ENCODE peak calls at places on chromosomes 7 and 10, in nine cellular contexts. I is Right ventricle myocardium superior, U is erythroblast, C is upper lobe of right lung, M is BJ, N is NCI-H524 treated with DMSO at 0.1 percent for 48 hours, A is ACHN, T is AG09309, K is lower leg skin. R is an unnamed sample.
A peak's percentile ranks its signal among the peaks of the same experiment; 100 is the strongest.

GRCh38 chr10:11424456-11425287 is 186.8 kb downstream of the USP6NL start:
- DNase-seq in I (peak; percentile 57), U (peak; percentile 36), C (peak; percentile 76), M (no peak), N (no peak), A (peak; percentile 46), T (peak; percentile 17), K (no peak), R (peak; percentile 81)

GRCh38 chr10:128077155-128077875 is 48.9 kb downstream of the MKI67 start:
- DNase-seq in I (no peak), U (no peak), C (peak; percentile 51), M (no peak), N (no peak), A (no peak), T (no peak), K (no peak), R (no peak)

GRCh38 chr10:22992075-22992474 is 64.2 kb downstream of the ARMC3 start:
- DNase-seq in I (no peak), U (no peak), C (no peak), M (no peak), N (no peak), A (no peak), T (no peak), K (no peak), R (no peak)

GRCh38 chr10:132503581-132504421 is 33.8 kb upstream of the INPP5A start:
- DNase-seq in I (peak; percentile 30), U (no peak), C (peak; percentile 53), M (no peak), N (no peak), A (no peak), T (no peak), K (no peak), R (peak; percentile 55)

GRCh38 chr7:117908031-117908795 is 35.0 kb upstream of the CTTNBP2 start:
- DNase-seq in I (no peak), U (no peak), C (no peak), M (no peak), N (no peak), A (no peak), T (no peak), K (no peak), R (no peak)

GRCh38 chr10:68665841-68666240 is 55.2 kb upstream of the CCAR1 start:
- DNase-seq in I (no peak), U (no peak), C (no peak), M (peak; percentile 50), N (no peak), A (peak; percentile 45), T (peak; percentile 55), K (no peak), R (no peak)

GRCh38 chr10:122089343-122090015 is 100.5 kb downstream of the TACC2 start:
- DNase-seq in I (no peak), U (no peak), C (no peak), M (no peak), N (no peak), A (peak; percentile 51), T (no peak), K (no peak), R (no peak)

GRCh38 chr10:79407811-79408795 is 37.3 kb downstream of the ZCCHC24 start:
- DNase-seq in I (peak; percentile 62), U (no peak), C (no peak), M (no peak), N (no peak), A (no peak), T (no peak), K (no peak), R (peak; percentile 69)

GRCh38 chr10:63608511-63608910 is 87.3 kb downstream of the REEP3 start:
- DNase-seq in I (no peak), U (no peak), C (no peak), M (no peak), N (no peak), A (no peak), T (no peak), K (no peak), R (no peak)

GRCh38 chr10:124993345-124993708 is 51.4 kb downstream of the ZRANB1 start:
- DNase-seq in I (no peak), U (no peak), C (no peak), M (no peak), N (no peak), A (no peak), T (no peak), K (no peak), R (no peak)

GRCh38 chr7:94374231-94374630 is 20.5 kb upstream of the COL1A2 start:
- DNase-seq in I (peak; percentile 87), U (no peak), C (peak; percentile 66), M (peak; percentile 83), N (no peak), A (no peak), T (peak; percentile 90), K (peak; percentile 62), R (peak; percentile 92)

GRCh38 chr10:45219416-45219815 is 96.0 kb downstream of the OR13A1 start:
- DNase-seq in I (no peak), U (no peak), C (no peak), M (no peak), N (no peak), A (no peak), T (no peak), K (no peak), R (no peak)

GRCh38 chr7:131076032-131076431 is 251.6 kb upstream of the MKLN1 start:
- DNase-seq in I (no peak), U (no peak), C (no peak), M (no peak), N (no peak), A (no peak), T (no peak), K (no peak), R (no peak)

GRCh38 chr10:44413416-44413815 is 28.5 kb upstream of the CXCL12 start:
- DNase-seq in I (no peak), U (peak; percentile 33), C (no peak), M (no peak), N (no peak), A (no peak), T (no peak), K (no peak), R (no peak)

GRCh38 chr7:40520986-40521738 is 386.4 kb downstream of the SUGCT start:
- DNase-seq in I (no peak), U (no peak), C (no peak), M (no peak), N (no peak), A (no peak), T (no peak), K (no peak), R (no peak)

GRCh38 chr10:72049969-72050781 is 38.2 kb downstream of the SPOCK2 start:
- DNase-seq in I (no peak), U (no peak), C (no peak), M (no peak), N (peak; percentile 5), A (no peak), T (no peak), K (no peak), R (no peak)

GRCh38 chr10:112700401-112700800 is 249.6 kb upstream of the TCF7L2 start:
- DNase-seq in I (no peak), U (no peak), C (no peak), M (no peak), N (no peak), A (no peak), T (no peak), K (no peak), R (no peak)

GRCh38 chr7:100682228-100682741 is 8.7 kb downstream of the GNB2 start:
- DNase-seq in I (no peak), U (no peak), C (peak; percentile 66), M (no peak), N (no peak), A (no peak), T (no peak), K (no peak), R (peak; percentile 77)

GRCh38 chr7:156903232-156903909 is 10.4 kb upstream of the LMBR1 start:
- DNase-seq in I (no peak), U (no peak), C (no peak), M (no peak), N (no peak), A (no peak), T (no peak), K (peak; percentile 50), R (no peak)

GRCh38 chr7:132709971-132710567 is 133.8 kb upstream of the PLXNA4 start:
- DNase-seq in I (no peak), U (peak; percentile 15), C (no peak), M (no peak), N (no peak), A (peak; percentile 45), T (no peak), K (no peak), R (no peak)

GRCh38 chr7:4745971-4746919 is 29.2 kb upstream of the AP5Z1 start:
- DNase-seq in I (no peak), U (peak; percentile 25), C (no peak), M (no peak), N (no peak), A (peak; percentile 90), T (peak; percentile 31), K (no peak), R (no peak)

GRCh38 chr7:96942112-96942511 is 63.2 kb upstream of the DLX6 start:
- DNase-seq in I (no peak), U (no peak), C (no peak), M (no peak), N (no peak), A (no peak), T (no peak), K (no peak), R (no peak)

GRCh38 chr7:86926732-86927131 is 132.7 kb downstream of the ELAPOR2 start:
- DNase-seq in I (no peak), U (peak; percentile 55), C (no peak), M (no peak), N (no peak), A (peak; percentile 67), T (peak; percentile 24), K (peak; percentile 41), R (no peak)

GRCh38 chr10:3107426-3107961 is 40.1 kb downstream of the PFKP start:
- DNase-seq in I (peak; percentile 82), U (no peak), C (peak; percentile 90), M (no peak), N (no peak), A (peak; percentile 98), T (peak; percentile 90), K (peak; percentile 70), R (peak; percentile 96)

GRCh38 chr10:132185601-132186487 is 904 bp upstream of the DPYSL4 start:
- DNase-seq in I (peak; percentile 58), U (peak; percentile 21), C (no peak), M (no peak), N (no peak), A (peak; percentile 63), T (no peak), K (no peak), R (peak; percentile 83)

GRCh38 chr7:17075601-17076000 is 193.8 kb upstream of the AGR3 start:
- DNase-seq in I (no peak), U (no peak), C (no peak), M (no peak), N (no peak), A (no peak), T (no peak), K (no peak), R (no peak)

GRCh38 chr7:17721736-17722285 is 218.5 kb downstream of the SNX13 start:
- DNase-seq in I (no peak), U (no peak), C (no peak), M (no peak), N (no peak), A (no peak), T (no peak), K (no peak), R (no peak)

GRCh38 chr7:111820117-111820516 is 257.8 kb upstream of the IMMP2L start:
- DNase-seq in I (no peak), U (no peak), C (no peak), M (no peak), N (no peak), A (no peak), T (no peak), K (no peak), R (no peak)

GRCh38 chr10:29324220-29324831 is 35.5 kb downstream of the LYZL1 start:
- DNase-seq in I (no peak), U (no peak), C (no peak), M (no peak), N (no peak), A (no peak), T (no peak), K (no peak), R (no peak)

R was measured in kidney.